ENCODE peak calls at places on chromosome 7, in nine cellular contexts. L, T, Y, C, I, M, J, P and E are unnamed samples.

GRCh38 chr7:47482013-47482761 is 99.7 kb downstream of the TNS3 start:
- DNase-seq in L (no peak), T (peak; percentile 81), C (no peak), P (peak; percentile 83), Y (peak; percentile 78), J (no peak), M (peak; percentile 95), I (no peak), E (peak; percentile 71)

GRCh38 chr7:131727189-131727588 is 170.8 kb upstream of the PODXL start:
- DNase-seq in C (no peak), I (no peak), P (no peak), Y (no peak), J (no peak), M (no peak), L (no peak), T (no peak), E (no peak)

GRCh38 chr7:85041599-85042216 is 145.1 kb downstream of the SEMA3D start:
- DNase-seq in M (peak; percentile 74), L (peak; percentile 85), Y (peak; percentile 81), T (peak; percentile 38), C (peak; percentile 78), J (peak; percentile 39), P (peak; percentile 87), I (peak; percentile 62), E (peak; percentile 50)

GRCh38 chr7:80596933-80597517 is 41.4 kb upstream of the CD36 start:
- DNase-seq in T (no peak), L (no peak), I (no peak), M (no peak), C (no peak), P (no peak), Y (no peak), J (no peak), E (no peak)

GRCh38 chr7:148699024-148699771 is 495 bp downstream of the CUL1 start:
- DNase-seq in T (peak; percentile 89), P (peak; percentile 45), Y (peak; percentile 81), C (peak; percentile 83), J (peak; percentile 79), M (peak; percentile 91), L (peak; percentile 71), I (no peak), E (peak; percentile 72)

GRCh38 chr7:129831424-129832058 is 121.2 kb downstream of the UBE2H start:
- DNase-seq in P (peak; percentile 76), T (no peak), C (peak; percentile 67), I (peak; percentile 89), J (no peak), L (peak; percentile 67), Y (peak; percentile 64), M (peak; percentile 86), E (no peak)

GRCh38 chr7:111090834-111091233 is at the start of gene LRRN3:
- DNase-seq in P (no peak), C (peak; percentile 25), I (no peak), M (peak; percentile 30), J (no peak), L (peak; percentile 25), Y (peak; percentile 13), T (peak; percentile 72), E (no peak)

GRCh38 chr7:78280276-78280675 is 481.7 kb downstream of the PHTF2 start:
- DNase-seq in T (no peak), C (no peak), P (no peak), L (no peak), J (no peak), I (no peak), Y (no peak), M (no peak), E (no peak)

GRCh38 chr7:147578196-147578595 is 1012.4 kb upstream of the C7orf33 start:
- DNase-seq in P (peak; percentile 77), L (no peak), C (no peak), Y (no peak), T (no peak), M (peak; percentile 47), I (no peak), J (no peak), E (no peak)

GRCh38 chr7:4074994-4075393 is 607.1 kb upstream of the FOXK1 start:
- DNase-seq in C (no peak), P (no peak), I (peak; percentile 2), J (no peak), L (no peak), M (no peak), T (no peak), Y (no peak), E (no peak)

GRCh38 chr7:121777672-121778071 is 95.3 kb upstream of the PTPRZ1 start:
- DNase-seq in Y (no peak), M (no peak), C (no peak), P (no peak), T (no peak), J (no peak), I (no peak), L (peak; percentile 50), E (no peak)

GRCh38 chr7:37354661-37355131 is 94.0 kb downstream of the ELMO1 start:
- DNase-seq in M (no peak), I (no peak), Y (peak; percentile 60), L (no peak), P (no peak), J (no peak), C (no peak), T (no peak), E (no peak)

GRCh38 chr7:17951745-17952254 is 11.5 kb upstream of the SNX13 start:
- DNase-seq in T (no peak), P (no peak), C (no peak), I (no peak), Y (no peak), M (no peak), J (no peak), L (no peak), E (no peak)

GRCh38 chr7:100035865-100036264 is 13.7 kb upstream of the ZSCAN21 start:
- DNase-seq in M (peak; percentile 18), L (no peak), J (no peak), Y (no peak), P (no peak), I (no peak), T (no peak), C (no peak), E (no peak)

DNA sequence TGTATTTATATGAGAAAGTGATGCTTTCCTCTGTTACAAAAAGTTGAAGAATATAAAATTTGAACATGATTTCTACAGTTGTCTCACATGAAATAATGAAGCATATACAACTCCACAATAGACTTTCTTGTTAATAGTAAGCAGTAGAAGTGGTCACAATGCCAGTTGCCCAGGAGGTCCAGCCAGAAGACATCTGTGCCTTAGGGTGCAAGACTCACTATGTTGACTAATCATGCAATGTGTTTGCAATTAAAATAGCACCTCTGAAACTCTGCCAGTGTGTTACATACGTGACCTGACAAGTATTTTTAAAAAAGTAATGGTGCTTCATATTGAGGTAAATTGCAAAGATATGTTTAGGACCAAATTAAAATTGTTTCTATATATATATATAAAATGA is 547.2 kb downstream of the ETV1 start:
- DNase-seq in C (no peak), I (no peak), T (no peak), J (no peak), L (no peak), M (peak; percentile 26), Y (no peak), P (no peak), E (no peak)
- TF ChIP-seq EZH2phosphoT487 in C (no peak), I (no peak), T (no peak), J (no peak), L (no peak), M (no peak), Y (no peak), P (no peak), E (no peak)

DNA sequence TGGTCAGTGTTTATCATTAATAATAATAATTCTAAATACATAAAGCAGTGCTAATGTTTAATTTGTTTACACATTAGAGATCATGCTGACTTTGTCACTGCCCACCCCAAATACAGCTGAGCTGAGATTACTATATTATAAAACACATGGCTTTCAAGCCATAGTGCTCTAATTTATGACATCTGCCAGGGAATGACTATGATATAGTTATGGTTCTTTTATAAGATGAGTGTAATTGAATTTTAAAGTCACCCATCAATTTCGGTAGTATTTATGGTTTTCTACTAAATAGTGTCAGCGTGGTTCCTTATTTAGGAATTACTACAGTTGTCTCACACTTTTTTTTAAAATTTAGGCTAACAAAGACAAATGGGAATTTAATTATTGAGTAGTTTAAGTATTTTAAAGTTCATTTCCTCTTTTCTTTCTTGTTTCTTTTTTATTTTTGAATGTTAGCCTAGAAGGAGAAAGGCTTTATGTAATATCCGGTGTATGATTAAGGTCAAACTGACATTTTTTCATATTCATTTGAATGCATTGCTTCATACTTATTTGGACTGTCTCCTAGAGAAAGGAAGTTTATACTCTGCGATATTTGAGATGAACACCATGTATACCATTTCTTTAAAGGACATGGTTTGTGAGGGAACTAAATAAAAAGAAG is 3.9 kb downstream of the CDK14 start:
- DNase-seq in M (peak; percentile 52), I (no peak), Y (no peak), J (no peak), C (no peak), L (no peak), T (peak; percentile 62), P (no peak), E (no peak)
- H3K27ac ChIP-seq in M (peak overlapping the region; percentile 36), I (no peak overlapping the region), Y (no peak overlapping the region), J (no peak overlapping the region), C (no peak overlapping the region), L (no peak overlapping the region), T (no peak overlapping the region), P (no peak overlapping the region), E (no peak overlapping the region)

DNA sequence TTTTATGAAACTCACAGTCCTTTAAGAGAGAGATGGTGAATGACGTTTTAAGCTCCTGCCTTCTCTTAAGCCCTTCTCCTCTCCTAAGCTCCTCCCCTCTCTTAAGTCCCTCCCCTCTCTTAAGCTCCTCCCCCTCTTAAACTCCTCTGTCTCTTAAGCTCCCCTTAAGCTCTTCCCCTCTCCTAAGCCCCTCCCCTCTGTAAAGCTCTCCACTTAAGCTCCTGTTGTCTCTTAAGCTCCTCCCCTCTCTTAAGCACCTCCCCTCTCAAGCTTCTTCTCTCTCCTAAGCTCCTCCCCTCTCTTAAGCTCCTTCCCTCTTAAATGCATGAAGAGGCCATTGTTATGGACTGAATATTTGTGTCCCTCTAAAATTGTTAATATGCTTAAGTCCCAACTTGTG is 1180.6 kb upstream of the AUTS2 start:
- DNase-seq in I (no peak), M (no peak), J (peak; percentile 38), L (no peak), C (no peak), T (no peak), P (no peak), Y (no peak), E (no peak)
- TF ChIP-seq EZH2phosphoT487 in I (no peak), M (no peak), J (no peak), L (no peak), C (no peak), T (no peak), P (no peak), Y (no peak), E (no peak)

GRCh38 chr7:1737523-1737922 is 67.4 kb downstream of the ELFN1 start:
- DNase-seq in T (no peak), L (no peak), M (no peak), J (no peak), C (no peak), I (no peak), Y (no peak), P (no peak), E (no peak)

GRCh38 chr7:1736826-1737225 is 66.7 kb downstream of the ELFN1 start:
- DNase-seq in I (no peak), P (no peak), L (no peak), M (no peak), J (no peak), C (no peak), T (no peak), Y (no peak), E (no peak)

GRCh38 chr7:1738511-1738910 is 68.4 kb downstream of the ELFN1 start:
- DNase-seq in I (no peak), P (no peak), C (no peak), J (no peak), M (no peak), T (no peak), Y (no peak), L (no peak), E (no peak)

GRCh38 chr7:1738956-1739355 is 68.9 kb downstream of the ELFN1 start:
- DNase-seq in I (no peak), P (no peak), L (no peak), M (no peak), C (no peak), Y (no peak), T (no peak), J (no peak), E (no peak)

GRCh38 chr7:1737956-1738355 is 67.9 kb downstream of the ELFN1 start:
- DNase-seq in C (no peak), J (no peak), T (no peak), Y (no peak), L (no peak), I (no peak), P (no peak), M (no peak), E (no peak)
- H3K27ac ChIP-seq in C (no peak overlapping the region), J (no peak overlapping the region), T (no peak overlapping the region), Y (no peak overlapping the region), L (no peak overlapping the region), I (no peak overlapping the region), P (no peak overlapping the region), M (no peak overlapping the region), E (no peak overlapping the region)